ENCODE peak calls at places on chromosomes 7 and 10, in six cellular contexts. I is non-pigmented ciliary epithelial cell, L is Daoy, Y is NCI-H510A treated with DMSO at 0.1 percent for 48 hours, Z is GM10248, G is NCI-H460. C is an unnamed sample.
A peak's percentile ranks its signal among the peaks of the same experiment; 100 is the strongest.

GRCh38 chr10:113273151-113273876 is 279.5 kb upstream of the HABP2 start:
- DNase-seq in I (no peak), L (no peak), Y (no peak), Z (no peak), G (no peak), C (no peak)

GRCh38 chr7:29265208-29265923 is 70.8 kb downstream of the CHN2 start:
- DNase-seq in I (no peak), L (peak; percentile 84), Y (no peak), Z (no peak), G (no peak), C (peak; percentile 32)

GRCh38 chr7:135282621-135283295 is 49.1 kb downstream of the STRA8 start:
- DNase-seq in I (peak; percentile 38), L (peak; percentile 55), Y (no peak), Z (no peak), G (no peak), C (no peak)

GRCh38 chr10:6458814-6459213 is 121.3 kb downstream of the PRKCQ start:
- DNase-seq in I (no peak), L (no peak), Y (no peak), Z (no peak), G (no peak), C (no peak)

GRCh38 chr10:31317652-31318381 is 1.2 kb upstream of the ZEB1 start:
- DNase-seq in I (no peak), L (no peak), Y (no peak), Z (no peak), G (no peak), C (peak; percentile 99)

GRCh38 chr7:25350074-25350473 is 121.8 kb upstream of the NPVF start:
- DNase-seq in I (no peak), L (no peak), Y (no peak), Z (no peak), G (no peak), C (no peak)

GRCh38 chr7:101696-102376 is 90.5 kb upstream of the FAM20C start:
- DNase-seq in I (no peak), L (peak; percentile 89), Y (no peak), Z (no peak), G (peak; percentile 5), C (no peak)

GRCh38 chr10:31698169-31698890 is 230.3 kb downstream of the ARHGAP12 start:
- DNase-seq in I (peak; percentile 65), L (peak; percentile 14), Y (no peak), Z (no peak), G (peak; percentile 28), C (no peak)

GRCh38 chr10:131111007-131111406 is 200.5 kb downstream of the TCERG1L start:
- DNase-seq in I (no peak), L (no peak), Y (no peak), Z (no peak), G (no peak), C (no peak)

GRCh38 chr7:112161253-112162160 is 44.7 kb downstream of the DOCK4 start:
- DNase-seq in I (no peak), L (no peak), Y (no peak), Z (no peak), G (no peak), C (no peak)

GRCh38 chr7:94405506-94405905 is 10.8 kb downstream of the COL1A2 start:
- DNase-seq in I (no peak), L (no peak), Y (no peak), Z (no peak), G (no peak), C (no peak)

GRCh38 chr10:58028597-58029366 is 238.9 kb downstream of the IPMK start:
- DNase-seq in I (peak; percentile 43), L (peak; percentile 72), Y (no peak), Z (no peak), G (no peak), C (peak; percentile 40)

GRCh38 chr7:140397784-140398750 is at the start of gene SLC37A3:
- DNase-seq in I (no peak), L (peak; percentile 90), Y (peak; percentile 39), Z (peak; percentile 96), G (peak; percentile 76), C (peak; percentile 90)

GRCh38 chr10:107496594-107496993 is 332.1 kb upstream of the SORCS1 start:
- DNase-seq in I (peak; percentile 26), L (no peak), Y (no peak), Z (no peak), G (no peak), C (no peak)

GRCh38 chr10:113177163-113177935 is 227.3 kb downstream of the TCF7L2 start:
- DNase-seq in I (no peak), L (no peak), Y (no peak), Z (no peak), G (no peak), C (no peak)

GRCh38 chr10:48976208-48976607 is 36.6 kb upstream of the LRRC18 start:
- DNase-seq in I (no peak), L (no peak), Y (peak; percentile 20), Z (no peak), G (no peak), C (peak; percentile 3)

GRCh38 chr7:27096756-27097514 is 1.1 kb upstream of the HOXA1 start:
- DNase-seq in I (no peak), L (peak; percentile 71), Y (peak; percentile 28), Z (no peak), G (no peak), C (peak; percentile 49)

GRCh38 chr7:50092579-50093411 is at the start of gene ZPBP:
- DNase-seq in I (peak; percentile 4), L (peak; percentile 50), Y (peak; percentile 83), Z (peak; percentile 54), G (peak; percentile 5), C (peak; percentile 40)

GRCh38 chr7:46764100-46764941 is 817.6 kb downstream of the TNS3 start:
- DNase-seq in I (peak; percentile 83), L (peak; percentile 99), Y (no peak), Z (no peak), G (peak; percentile 77), C (peak; percentile 76)